ENCODE peak calls at places on chromosomes 6 and 20, in nine cellular contexts. B, W, P, J, C, M, V, Q and S are unnamed samples.

GRCh38 chr20:32737371-32738223 is 5.7 kb downstream of the COMMD7 start:
- DNase-seq in B (peak; percentile 16), W (peak; percentile 81), V (peak; percentile 29), C (no peak), Q (no peak), J (no peak), M (no peak), P (no peak), S (no peak)

GRCh38 chr20:32661820-32662528 is 11.8 kb downstream of the C20orf203 start:
- DNase-seq in Q (no peak), P (no peak), M (no peak), V (no peak), C (no peak), W (no peak), J (no peak), B (no peak), S (no peak)

GRCh38 chr6:149318581-149319286 is 1.2 kb downstream of the TAB2 start:
- DNase-seq in J (no peak), V (peak; percentile 24), Q (no peak), W (peak; percentile 46), P (peak; percentile 21), C (peak; percentile 8), M (no peak), B (no peak), S (no peak)

GRCh38 chr6:11810854-11811643 is 32.4 kb upstream of the ADTRP start:
- DNase-seq in C (no peak), V (no peak), B (no peak), J (no peak), Q (no peak), W (no peak), P (no peak), M (no peak), S (no peak)

GRCh38 chr20:18524646-18525045 is 16.9 kb downstream of the SEC23B start:
- DNase-seq in J (no peak), Q (no peak), V (no peak), W (peak; percentile 88), P (no peak), M (no peak), B (no peak), C (no peak), S (no peak)

GRCh38 chr6:13538084-13538483 is 36.3 kb upstream of the SIRT5 start:
- DNase-seq in W (peak; percentile 51), Q (no peak), P (no peak), V (no peak), M (peak; percentile 26), B (no peak), J (no peak), C (no peak), S (no peak)

GRCh38 chr6:69820018-69820417 is 23.2 kb upstream of the LMBRD1 start:
- DNase-seq in Q (no peak), P (no peak), M (no peak), V (no peak), J (no peak), C (no peak), B (no peak), W (no peak), S (no peak)

GRCh38 chr6:17780071-17780470 is 73.3 kb upstream of the NUP153 start:
- DNase-seq in W (no peak), B (no peak), M (no peak), P (no peak), V (no peak), Q (no peak), C (peak; percentile 73), J (no peak), S (no peak)

GRCh38 chr6:4852938-4853337 is 76.7 kb downstream of the CDYL start:
- DNase-seq in V (no peak), B (no peak), Q (no peak), J (no peak), M (no peak), C (peak; percentile 19), P (no peak), W (no peak), S (no peak)

GRCh38 chr6:827431-827830 is 134.5 kb upstream of the EXOC2 start:
- DNase-seq in C (no peak), J (no peak), V (no peak), W (no peak), B (no peak), M (no peak), Q (no peak), P (no peak), S (no peak)